ENCODE peak calls at places on chromosomes 12 and 14, in ten cellular contexts. One of them, this sample, is unnamed.

GRCh38 chr12:49389092-49389703 is 21.9 kb downstream of the SPATS2 start:
- DNase-seq in MCF 10A: no peak
- DNase-seq in COR-L47: no peak
- DNase-seq in GM19239: no peak
- DNase-seq in adipocyte: no peak
- DNase-seq in Right ventricle myocardium inferior: peak; percentile 82
- DNase-seq in brain microvascular endothelial cell: no peak
- DNase-seq in progenitor cell of endocrine pancreas: no peak
- DNase-seq in HFF-Myc: no peak
- DNase-seq in WTC11: peak; percentile 91
- DNase-seq in this sample: peak; percentile 62

GRCh38 chr14:104315169-104315568 is 176.8 kb downstream of the KIF26A start:
- DNase-seq in MCF 10A: no peak
- DNase-seq in COR-L47: no peak
- DNase-seq in GM19239: no peak
- DNase-seq in adipocyte: no peak
- DNase-seq in Right ventricle myocardium inferior: no peak
- DNase-seq in brain microvascular endothelial cell: no peak
- DNase-seq in progenitor cell of endocrine pancreas: no peak
- DNase-seq in HFF-Myc: no peak
- DNase-seq in WTC11: peak; percentile 9
- DNase-seq in this sample: peak; percentile 2

GRCh38 chr12:1761857-1762256 is 58.5 kb upstream of the LRTM2 start:
- DNase-seq in MCF 10A: no peak
- DNase-seq in COR-L47: no peak
- DNase-seq in GM19239: no peak
- DNase-seq in adipocyte: no peak
- DNase-seq in Right ventricle myocardium inferior: no peak
- DNase-seq in brain microvascular endothelial cell: no peak
- DNase-seq in progenitor cell of endocrine pancreas: no peak
- DNase-seq in HFF-Myc: no peak
- DNase-seq in WTC11: no peak
- DNase-seq in this sample: no peak

GRCh38 chr12:99505805-99506204 is 141.7 kb upstream of the GARIN6 start:
- DNase-seq in MCF 10A: no peak
- DNase-seq in COR-L47: no peak
- DNase-seq in GM19239: no peak
- DNase-seq in adipocyte: no peak
- DNase-seq in Right ventricle myocardium inferior: no peak
- DNase-seq in brain microvascular endothelial cell: no peak
- DNase-seq in progenitor cell of endocrine pancreas: no peak
- DNase-seq in HFF-Myc: no peak
- DNase-seq in WTC11: no peak
- DNase-seq in this sample: no peak

GRCh38 chr14:21258194-21258888 is 10.9 kb downstream of the HNRNPC start:
- DNase-seq in MCF 10A: no peak
- DNase-seq in COR-L47: no peak
- DNase-seq in GM19239: no peak
- DNase-seq in adipocyte: no peak
- DNase-seq in Right ventricle myocardium inferior: no peak
- DNase-seq in brain microvascular endothelial cell: no peak
- DNase-seq in progenitor cell of endocrine pancreas: no peak
- DNase-seq in HFF-Myc: no peak
- DNase-seq in WTC11: no peak
- DNase-seq in this sample: no peak

GRCh38 chr14:82667006-82667405 is 1133.4 kb upstream of the SEL1L start:
- DNase-seq in MCF 10A: peak; percentile 20
- DNase-seq in COR-L47: no peak
- DNase-seq in GM19239: no peak
- DNase-seq in adipocyte: no peak
- DNase-seq in Right ventricle myocardium inferior: no peak
- DNase-seq in brain microvascular endothelial cell: no peak
- DNase-seq in progenitor cell of endocrine pancreas: no peak
- DNase-seq in HFF-Myc: no peak
- DNase-seq in WTC11: no peak
- DNase-seq in this sample: no peak

GRCh38 chr12:43309845-43310405 is 242.1 kb downstream of the ADAMTS20 start:
- DNase-seq in MCF 10A: no peak
- DNase-seq in COR-L47: no peak
- DNase-seq in GM19239: no peak
- DNase-seq in adipocyte: peak; percentile 69
- DNase-seq in Right ventricle myocardium inferior: no peak
- DNase-seq in brain microvascular endothelial cell: peak; percentile 81
- DNase-seq in progenitor cell of endocrine pancreas: no peak
- DNase-seq in HFF-Myc: no peak
- DNase-seq in WTC11: no peak
- DNase-seq in this sample: no peak

GRCh38 chr14:90604356-90604755 is 207.5 kb downstream of the CALM1 start:
- DNase-seq in MCF 10A: no peak
- DNase-seq in COR-L47: no peak
- DNase-seq in GM19239: no peak
- DNase-seq in adipocyte: no peak
- DNase-seq in Right ventricle myocardium inferior: no peak
- DNase-seq in brain microvascular endothelial cell: no peak
- DNase-seq in progenitor cell of endocrine pancreas: no peak
- DNase-seq in HFF-Myc: no peak
- DNase-seq in WTC11: no peak
- DNase-seq in this sample: no peak

GRCh38 chr12:53046655-53047220 is 3.1 kb upstream of the TNS2 start:
- DNase-seq in MCF 10A: peak; percentile 67
- DNase-seq in COR-L47: peak; percentile 74
- DNase-seq in GM19239: peak; percentile 72
- DNase-seq in adipocyte: peak; percentile 92
- DNase-seq in Right ventricle myocardium inferior: peak; percentile 94
- DNase-seq in brain microvascular endothelial cell: peak; percentile 68
- DNase-seq in progenitor cell of endocrine pancreas: no peak
- DNase-seq in HFF-Myc: no peak
- DNase-seq in WTC11: peak; percentile 56
- DNase-seq in this sample: peak; percentile 38

GRCh38 chr12:66668311-66668710 is 10.6 kb downstream of the GRIP1 start:
- DNase-seq in MCF 10A: peak; percentile 48
- DNase-seq in COR-L47: peak; percentile 12
- DNase-seq in GM19239: no peak
- DNase-seq in adipocyte: no peak
- DNase-seq in Right ventricle myocardium inferior: no peak
- DNase-seq in brain microvascular endothelial cell: no peak
- DNase-seq in progenitor cell of endocrine pancreas: no peak
- DNase-seq in HFF-Myc: no peak
- DNase-seq in WTC11: no peak
- DNase-seq in this sample: no peak

GRCh38 chr12:101854747-101855146 is 22.6 kb upstream of the DRAM1 start:
- DNase-seq in MCF 10A: no peak
- DNase-seq in COR-L47: no peak
- DNase-seq in GM19239: no peak
- DNase-seq in adipocyte: no peak
- DNase-seq in Right ventricle myocardium inferior: no peak
- DNase-seq in brain microvascular endothelial cell: no peak
- DNase-seq in progenitor cell of endocrine pancreas: no peak
- DNase-seq in HFF-Myc: no peak
- DNase-seq in WTC11: no peak
- DNase-seq in this sample: no peak

GRCh38 chr12:96985515-96986362 is 78.7 kb downstream of the NEDD1 start:
- DNase-seq in MCF 10A: peak; percentile 21
- DNase-seq in COR-L47: peak; percentile 65
- DNase-seq in GM19239: peak; percentile 33
- DNase-seq in adipocyte: peak; percentile 48
- DNase-seq in Right ventricle myocardium inferior: peak; percentile 70
- DNase-seq in brain microvascular endothelial cell: no peak
- DNase-seq in progenitor cell of endocrine pancreas: peak; percentile 47
- DNase-seq in HFF-Myc: no peak
- DNase-seq in WTC11: peak; percentile 63
- DNase-seq in this sample: peak; percentile 25

GRCh38 chr12:130394906-130395305 is 57.2 kb downstream of the PIWIL1 start:
- DNase-seq in MCF 10A: no peak
- DNase-seq in COR-L47: no peak
- DNase-seq in GM19239: no peak
- DNase-seq in adipocyte: no peak
- DNase-seq in Right ventricle myocardium inferior: no peak
- DNase-seq in brain microvascular endothelial cell: no peak
- DNase-seq in progenitor cell of endocrine pancreas: no peak
- DNase-seq in HFF-Myc: no peak
- DNase-seq in WTC11: no peak
- DNase-seq in this sample: no peak

GRCh38 chr14:34782031-34782430 is 67.6 kb upstream of the CFL2 start:
- DNase-seq in MCF 10A: no peak
- DNase-seq in COR-L47: no peak
- DNase-seq in GM19239: no peak
- DNase-seq in adipocyte: no peak
- DNase-seq in Right ventricle myocardium inferior: no peak
- DNase-seq in brain microvascular endothelial cell: no peak
- DNase-seq in progenitor cell of endocrine pancreas: no peak
- DNase-seq in HFF-Myc: no peak
- DNase-seq in WTC11: no peak
- DNase-seq in this sample: no peak

GRCh38 chr12:65232490-65233077 is 45.9 kb upstream of the MSRB3 start:
- DNase-seq in MCF 10A: peak; percentile 28
- DNase-seq in COR-L47: no peak
- DNase-seq in GM19239: no peak
- DNase-seq in adipocyte: peak; percentile 69
- DNase-seq in Right ventricle myocardium inferior: no peak
- DNase-seq in brain microvascular endothelial cell: no peak
- DNase-seq in progenitor cell of endocrine pancreas: no peak
- DNase-seq in HFF-Myc: no peak
- DNase-seq in WTC11: no peak
- DNase-seq in this sample: no peak

GRCh38 chr14:58463147-58463546 is 35.6 kb downstream of the KIAA0586 start:
- DNase-seq in MCF 10A: no peak
- DNase-seq in COR-L47: no peak
- DNase-seq in GM19239: no peak
- DNase-seq in adipocyte: no peak
- DNase-seq in Right ventricle myocardium inferior: no peak
- DNase-seq in brain microvascular endothelial cell: no peak
- DNase-seq in progenitor cell of endocrine pancreas: no peak
- DNase-seq in HFF-Myc: no peak
- DNase-seq in WTC11: no peak
- DNase-seq in this sample: no peak

GRCh38 chr14:68510201-68510600 is 282.7 kb downstream of the ZFP36L1 start:
- DNase-seq in MCF 10A: no peak
- DNase-seq in COR-L47: no peak
- DNase-seq in GM19239: no peak
- DNase-seq in adipocyte: peak; percentile 96
- DNase-seq in Right ventricle myocardium inferior: no peak
- DNase-seq in brain microvascular endothelial cell: no peak
- DNase-seq in progenitor cell of endocrine pancreas: no peak
- DNase-seq in HFF-Myc: peak; percentile 94
- DNase-seq in WTC11: no peak
- DNase-seq in this sample: no peak

GRCh38 chr14:50530358-50530757 is 2.0 kb downstream of the MAP4K5 start:
- DNase-seq in MCF 10A: no peak
- DNase-seq in COR-L47: no peak
- DNase-seq in GM19239: no peak
- DNase-seq in adipocyte: peak; percentile 66
- DNase-seq in Right ventricle myocardium inferior: no peak
- DNase-seq in brain microvascular endothelial cell: no peak
- DNase-seq in progenitor cell of endocrine pancreas: no peak
- DNase-seq in HFF-Myc: no peak
- DNase-seq in WTC11: no peak
- DNase-seq in this sample: no peak